ENCODE peak calls at places on chromosomes 5 and 9, in ten cellular contexts. U is brain microvascular endothelial cell; E is naive thymus-derived CD4-positive, alpha-beta T cell; S is lung; P is OCI-LY7; F is CD4-positive, alpha-beta T cell; X is right lobe of liver; T is heart left ventricle; Z is AG04450; M is GM23248. H is an unnamed sample.

GRCh38 chr5:93915142-93915553 is 173.7 kb upstream of the POU5F2 start:
- DNase-seq in U (no peak), E (peak; percentile 20), S (no peak), P (peak; percentile 60), F (no peak), X (no peak), T (no peak), Z (peak; percentile 18), M (peak; percentile 68), H (no peak)

GRCh38 chr9:137913771-137914767 is 36.5 kb downstream of the CACNA1B start:
- DNase-seq in U (no peak), E (no peak), S (no peak), P (no peak), F (no peak), X (no peak), T (no peak), Z (no peak), M (no peak), H (no peak)

GRCh38 chr9:27165670-27166069 is 56.6 kb downstream of the TEK start:
- DNase-seq in U (no peak), E (no peak), S (no peak), P (no peak), F (no peak), X (no peak), T (no peak), Z (no peak), M (no peak), H (no peak)

GRCh38 chr9:126752881-126753670 is 51.8 kb upstream of the ZBTB43 start:
- DNase-seq in U (no peak), E (no peak), S (no peak), P (no peak), F (no peak), X (peak; percentile 26), T (no peak), Z (no peak), M (no peak), H (no peak)

GRCh38 chr9:14561929-14562386 is 131.3 kb downstream of the ZDHHC21 start:
- DNase-seq in U (no peak), E (no peak), S (no peak), P (no peak), F (no peak), X (no peak), T (no peak), Z (no peak), M (no peak), H (no peak)

GRCh38 chr9:73200694-73201432 is 49.2 kb downstream of the ANXA1 start:
- DNase-seq in U (no peak), E (no peak), S (no peak), P (peak; percentile 41), F (no peak), X (no peak), T (no peak), Z (no peak), M (peak; percentile 54), H (no peak)

GRCh38 chr9:129143461-129143927 is 32.3 kb downstream of the PTPA start:
- DNase-seq in U (peak; percentile 77), E (no peak), S (peak; percentile 57), P (peak; percentile 77), F (no peak), X (peak; percentile 71), T (peak; percentile 94), Z (no peak), M (peak; percentile 39), H (peak; percentile 78)

GRCh38 chr9:78054180-78054579 is 22.6 kb upstream of the GNAQ start:
- DNase-seq in U (no peak), E (no peak), S (no peak), P (no peak), F (no peak), X (no peak), T (no peak), Z (no peak), M (no peak), H (no peak)

GRCh38 chr5:66361070-66361469 is 217.0 kb downstream of the SREK1 start:
- DNase-seq in U (no peak), E (no peak), S (no peak), P (peak; percentile 3), F (no peak), X (no peak), T (no peak), Z (no peak), M (no peak), H (no peak)

GRCh38 chr9:82188817-82189216 is 200.2 kb downstream of the SPATA31D1 start:
- DNase-seq in U (no peak), E (no peak), S (no peak), P (peak; percentile 51), F (no peak), X (no peak), T (no peak), Z (no peak), M (no peak), H (no peak)

GRCh38 chr9:101458955-101459631 is 23.5 kb upstream of the ALDOB start:
- DNase-seq in U (peak; percentile 80), E (peak; percentile 11), S (no peak), P (peak; percentile 66), F (no peak), X (no peak), T (no peak), Z (peak; percentile 56), M (peak; percentile 80), H (no peak)

GRCh38 chr9:25742241-25742640 is 64.0 kb upstream of the TUSC1 start:
- DNase-seq in U (no peak), E (no peak), S (no peak), P (no peak), F (no peak), X (no peak), T (no peak), Z (no peak), M (no peak), H (no peak)

GRCh38 chr5:34533582-34534236 is 122.4 kb upstream of the RAI14 start:
- DNase-seq in U (no peak), E (no peak), S (no peak), P (no peak), F (no peak), X (no peak), T (no peak), Z (no peak), M (peak; percentile 43), H (no peak)

GRCh38 chr5:14587143-14587542 is 5.6 kb downstream of the OTULINL start:
- DNase-seq in U (no peak), E (no peak), S (peak; percentile 44), P (no peak), F (no peak), X (no peak), T (peak; percentile 37), Z (no peak), M (no peak), H (peak; percentile 84)

GRCh38 chr5:14581891-14582796 is 552 bp downstream of the OTULINL start:
- DNase-seq in U (peak; percentile 6), E (peak; percentile 83), S (peak; percentile 70), P (peak; percentile 63), F (peak; percentile 77), X (peak; percentile 55), T (peak; percentile 42), Z (no peak), M (peak; percentile 58), H (peak; percentile 80)

GRCh38 chr5:14588145-14588544 is 6.6 kb downstream of the OTULINL start:
- DNase-seq in U (no peak), E (no peak), S (no peak), P (no peak), F (no peak), X (no peak), T (no peak), Z (no peak), M (no peak), H (no peak)

GRCh38 chr5:14582797-14583137 is 1.2 kb downstream of the OTULINL start:
- DNase-seq in U (no peak), E (no peak), S (no peak), P (no peak), F (no peak), X (no peak), T (no peak), Z (no peak), M (peak; percentile 20), H (no peak)

GRCh38 chr5:14584848-14585247 is 3.3 kb downstream of the OTULINL start:
- DNase-seq in U (no peak), E (no peak), S (no peak), P (no peak), F (no peak), X (no peak), T (no peak), Z (no peak), M (no peak), H (no peak)
- H3K27ac ChIP-seq in U (no peak overlapping the region), E (no peak overlapping the region), S (no peak overlapping the region), P (no peak overlapping the region), F (no peak overlapping the region), X (no peak overlapping the region), T (no peak overlapping the region), Z (no peak overlapping the region), M (no peak overlapping the region), H (no peak overlapping the region)

GRCh38 chr5:178329331-178329730 is 96.7 kb upstream of the PHYKPL start:
- DNase-seq in U (no peak), E (no peak), S (no peak), P (no peak), F (no peak), X (no peak), T (no peak), Z (no peak), M (no peak), H (peak; percentile 62)

GRCh38 chr5:178332096-178332780 is 99.6 kb upstream of the PHYKPL start:
- DNase-seq in U (no peak), E (no peak), S (no peak), P (no peak), F (no peak), X (no peak), T (no peak), Z (no peak), M (no peak), H (peak; percentile 18)

GRCh38 chr5:178333821-178334481 is 101.3 kb upstream of the PHYKPL start:
- DNase-seq in U (no peak), E (no peak), S (no peak), P (no peak), F (no peak), X (no peak), T (no peak), Z (no peak), M (no peak), H (peak; percentile 58)

GRCh38 chr5:178330791-178331404 is 98.3 kb upstream of the PHYKPL start:
- DNase-seq in U (no peak), E (no peak), S (no peak), P (no peak), F (no peak), X (no peak), T (peak; percentile 27), Z (no peak), M (no peak), H (peak; percentile 55)

GRCh38 chr5:178331491-178331981 is 98.9 kb upstream of the PHYKPL start:
- DNase-seq in U (no peak), E (no peak), S (peak; percentile 49), P (no peak), F (no peak), X (peak; percentile 88), T (peak; percentile 70), Z (no peak), M (peak; percentile 32), H (peak; percentile 64)
- H3K27ac ChIP-seq in U (no peak overlapping the region), E (no peak overlapping the region), S (peak overlapping the region; percentile 92), P (no peak overlapping the region), F (no peak overlapping the region), X (peak overlapping the region; percentile 56), T (peak overlapping the region; percentile 84), Z (no peak overlapping the region), M (no peak overlapping the region), H (no peak overlapping the region)

GRCh38 chr5:36521838-36522745 is 84.3 kb upstream of the SLC1A3 start:
- DNase-seq in U (no peak), E (no peak), S (no peak), P (no peak), F (no peak), X (no peak), T (peak; percentile 28), Z (no peak), M (peak; percentile 24), H (no peak)
- H3K27ac ChIP-seq in U (no peak overlapping the region), E (no peak overlapping the region), S (peak overlapping the region; percentile 14), P (no peak overlapping the region), F (no peak overlapping the region), X (no peak overlapping the region), T (peak overlapping the region; percentile 76), Z (no peak overlapping the region), M (no peak overlapping the region), H (no peak overlapping the region)

GRCh38 chr5:143311428-143311827 is 92.1 kb downstream of the NR3C1 start:
- DNase-seq in U (peak; percentile 79), E (no peak), S (no peak), P (no peak), F (no peak), X (no peak), T (no peak), Z (peak; percentile 38), M (peak; percentile 86), H (no peak)
- H3K27ac ChIP-seq in U (peak overlapping the region; percentile 62), E (no peak overlapping the region), S (no peak overlapping the region), P (no peak overlapping the region), F (no peak overlapping the region), X (no peak overlapping the region), T (no peak overlapping the region), Z (no peak overlapping the region), M (peak overlapping the region; percentile 79), H (no peak overlapping the region)

H was measured in aorta.